ENCODE peak calls at places on chromosomes 11 and 22, in four cellular contexts. K, N, J and B are unnamed samples.

GRCh38 chr11:103024086-103024485 is 67.9 kb downstream of the DCUN1D5 start:
- DNase-seq in J (no peak), K (no peak), N (no peak), B (no peak)

GRCh38 chr11:46555269-46556054 is 38.4 kb downstream of the AMBRA1 start:
- DNase-seq in J (no peak), N (no peak), K (no peak), B (no peak)

GRCh38 chr22:26289486-26290250 is 120.4 kb downstream of the SEZ6L start:
- DNase-seq in K (no peak), J (no peak), N (no peak), B (no peak)

GRCh38 chr22:41739576-41739975 is 40.3 kb downstream of the MEI1 start:
- DNase-seq in J (no peak), K (no peak), N (no peak), B (no peak)

GRCh38 chr11:118609380-118610219 is 2.2 kb downstream of the PHLDB1 start:
- DNase-seq in N (peak), K (no peak), J (no peak), B (no peak)

GRCh38 chr22:37484115-37485005 is 1.8 kb downstream of the MFNG start:
- DNase-seq in N (peak), J (no peak), K (peak), B (no peak)

GRCh38 chr11:64598797-64599697 is 8.0 kb downstream of the SLC22A12 start:
- DNase-seq in J (no peak), N (no peak), K (peak), B (no peak)

GRCh38 chr22:30838111-30838510 is 130.5 kb downstream of the MORC2 start:
- DNase-seq in J (no peak), K (no peak), N (no peak), B (no peak)

GRCh38 chr11:46658259-46658658 is 40.9 kb downstream of the ATG13 start:
- DNase-seq in J (no peak), N (no peak), K (peak), B (no peak)

GRCh38 chr11:119509969-119510401 is 87.0 kb upstream of the THY1 start:
- DNase-seq in K (no peak), J (no peak), N (no peak), B (no peak)

GRCh38 chr11:10385696-10386095 is 69.4 kb upstream of the AMPD3 start:
- DNase-seq in N (no peak), K (peak), J (no peak), B (peak)

GRCh38 chr22:36395922-36396321 is 8.2 kb upstream of the MYH9 start:
- DNase-seq in J (no peak), K (no peak), N (no peak), B (no peak)

GRCh38 chr22:45425101-45425500 is 11.6 kb downstream of the RIBC2 start:
- DNase-seq in N (no peak), J (no peak), K (peak), B (no peak)

GRCh38 chr11:31803813-31804438 is 7.2 kb downstream of the PAX6 start:
- DNase-seq in J (no peak), N (no peak), K (no peak), B (no peak)

GRCh38 chr11:3167143-3168119 is 2.3 kb upstream of the OSBPL5 start:
- DNase-seq in K (peak), J (no peak), N (no peak), B (peak)

GRCh38 chr11:102592634-102593581 is 32.2 kb downstream of the MMP20 start:
- DNase-seq in K (no peak), N (no peak), J (no peak), B (no peak)

GRCh38 chr11:60870276-60870675 is 2.9 kb downstream of the ZP1 start:
- DNase-seq in J (no peak), N (no peak), K (no peak), B (no peak)

GRCh38 chr11:86244063-86244521 is 461 bp upstream of the EED start:
- DNase-seq in N (peak), K (peak), J (peak), B (peak)

GRCh38 chr22:43848366-43849171 is 13.7 kb downstream of the SULT4A1 start:
- DNase-seq in N (no peak), J (no peak), K (peak), B (no peak)

GRCh38 chr11:79253280-79253679 is 187.6 kb downstream of the TENM4 start:
- DNase-seq in K (no peak), J (no peak), N (no peak), B (no peak)

GRCh38 chr11:75365711-75366181 is 14.3 kb upstream of the ARRB1 start:
- DNase-seq in J (no peak), K (no peak), N (no peak), B (no peak)

GRCh38 chr22:45997775-45998637 is 21.0 kb upstream of the WNT7B start:
- DNase-seq in N (no peak), K (no peak), J (no peak), B (peak)

GRCh38 chr11:61963016-61963281 is 4.5 kb downstream of the FTH1 start:
- DNase-seq in J (no peak), N (no peak), K (no peak), B (peak)

GRCh38 chr11:37076866-37077265 is 478.8 kb upstream of the RAG2 start:
- DNase-seq in J (no peak), N (no peak), K (no peak), B (no peak)

GRCh38 chr11:102580185-102580951 is 44.8 kb downstream of the MMP20 start:
- DNase-seq in J (no peak), N (no peak), K (no peak), B (no peak)

GRCh38 chr22:50423956-50424355 is 50.9 kb downstream of the SBF1 start:
- DNase-seq in J (no peak), K (no peak), N (no peak), B (no peak)

GRCh38 chr11:118918128-118918685 is 7.5 kb downstream of the BCL9L start:
- DNase-seq in K (peak), J (no peak), N (no peak), B (peak)

GRCh38 chr22:40178417-40179409 is 988 bp downstream of the TNRC6B start:
- DNase-seq in N (peak), K (no peak), J (no peak), B (no peak)

GRCh38 chr22:24707477-24707816 is 67.1 kb downstream of the PIWIL3 start:
- DNase-seq in N (no peak), J (peak), K (no peak), B (no peak)

GRCh38 chr22:24554316-24555159 is at the start of gene GUCD1:
- DNase-seq in N (no peak), J (no peak), K (peak), B (peak)

GRCh38 chr22:17754233-17754925 is 19.9 kb downstream of the BID start:
- DNase-seq in K (no peak), N (no peak), J (no peak), B (peak)

GRCh38 chr11:10303558-10304363 is 1.1 kb upstream of the ADM start:
- DNase-seq in J (peak), K (peak), N (no peak), B (no peak)